ENCODE peak calls at places on chromosomes 3 and 15, in seven cellular contexts. One of them, this sample, is unnamed.

GRCh38 chr3:190116551-190117067 is 4.1 kb downstream of the P3H2 start:
- DNase-seq in breast epithelium: no peak
- DNase-seq in pancreas: no peak
- DNase-seq in neural progenitor cell: no peak
- DNase-seq in transverse colon: no peak
- DNase-seq in Peyer's patch: no peak
- DNase-seq in esophagus squamous epithelium: no peak
- DNase-seq in this sample: no peak

GRCh38 chr3:195764961-195765706 is 44.4 kb downstream of the MUC20 start:
- DNase-seq in Peyer's patch: peak; percentile 32
- DNase-seq in breast epithelium: peak; percentile 46
- DNase-seq in pancreas: no peak
- DNase-seq in transverse colon: no peak
- DNase-seq in neural progenitor cell: no peak
- DNase-seq in esophagus squamous epithelium: no peak
- DNase-seq in this sample: no peak

GRCh38 chr15:92646216-92646615 is 9.4 kb downstream of the FAM174B start:
- DNase-seq in esophagus squamous epithelium: no peak
- DNase-seq in pancreas: no peak
- DNase-seq in neural progenitor cell: no peak
- DNase-seq in Peyer's patch: no peak
- DNase-seq in breast epithelium: no peak
- DNase-seq in transverse colon: no peak
- DNase-seq in this sample: no peak

GRCh38 chr15:92149469-92149868 is 244.2 kb upstream of the ST8SIA2 start:
- DNase-seq in esophagus squamous epithelium: no peak
- DNase-seq in pancreas: no peak
- DNase-seq in neural progenitor cell: no peak
- DNase-seq in breast epithelium: no peak
- DNase-seq in Peyer's patch: no peak
- DNase-seq in transverse colon: no peak
- DNase-seq in this sample: no peak

GRCh38 chr15:74133071-74133702 is 2.8 kb downstream of the ISLR2 start:
- DNase-seq in breast epithelium: no peak
- DNase-seq in esophagus squamous epithelium: no peak
- DNase-seq in pancreas: no peak
- DNase-seq in neural progenitor cell: peak; percentile 57
- DNase-seq in transverse colon: no peak
- DNase-seq in Peyer's patch: no peak
- DNase-seq in this sample: no peak

GRCh38 chr15:68644088-68644904 is 65.5 kb downstream of the CORO2B start:
- DNase-seq in transverse colon: no peak
- DNase-seq in Peyer's patch: peak; percentile 5
- DNase-seq in esophagus squamous epithelium: no peak
- DNase-seq in pancreas: no peak
- DNase-seq in neural progenitor cell: no peak
- DNase-seq in breast epithelium: peak; percentile 10
- DNase-seq in this sample: no peak

GRCh38 chr3:50028336-50028735 is 60.4 kb upstream of the RBM5 start:
- DNase-seq in esophagus squamous epithelium: no peak
- DNase-seq in pancreas: no peak
- DNase-seq in neural progenitor cell: no peak
- DNase-seq in breast epithelium: no peak
- DNase-seq in Peyer's patch: no peak
- DNase-seq in transverse colon: no peak
- DNase-seq in this sample: no peak

GRCh38 chr15:67715166-67715565 is 110.1 kb upstream of the SKOR1 start:
- DNase-seq in esophagus squamous epithelium: no peak
- DNase-seq in transverse colon: no peak
- DNase-seq in Peyer's patch: no peak
- DNase-seq in breast epithelium: no peak
- DNase-seq in neural progenitor cell: no peak
- DNase-seq in pancreas: no peak
- DNase-seq in this sample: no peak

GRCh38 chr3:40532252-40532651 is 7.5 kb downstream of the ZNF621 start:
- DNase-seq in breast epithelium: no peak
- DNase-seq in esophagus squamous epithelium: no peak
- DNase-seq in Peyer's patch: no peak
- DNase-seq in transverse colon: no peak
- DNase-seq in pancreas: no peak
- DNase-seq in neural progenitor cell: no peak
- DNase-seq in this sample: no peak

GRCh38 chr3:9468460-9468859 is 71.0 kb downstream of the SETD5 start:
- DNase-seq in breast epithelium: no peak
- DNase-seq in neural progenitor cell: no peak
- DNase-seq in pancreas: no peak
- DNase-seq in Peyer's patch: no peak
- DNase-seq in transverse colon: no peak
- DNase-seq in esophagus squamous epithelium: no peak
- DNase-seq in this sample: no peak

GRCh38 chr3:52544937-52545336 is 8.5 kb downstream of the UQCC5 start:
- DNase-seq in esophagus squamous epithelium: no peak
- DNase-seq in breast epithelium: no peak
- DNase-seq in Peyer's patch: no peak
- DNase-seq in neural progenitor cell: no peak
- DNase-seq in transverse colon: no peak
- DNase-seq in pancreas: no peak
- DNase-seq in this sample: no peak

GRCh38 chr3:70849911-70850699 is 537.7 kb upstream of the MDFIC2 start:
- DNase-seq in esophagus squamous epithelium: no peak
- DNase-seq in breast epithelium: no peak
- DNase-seq in neural progenitor cell: no peak
- DNase-seq in Peyer's patch: no peak
- DNase-seq in pancreas: no peak
- DNase-seq in transverse colon: no peak
- DNase-seq in this sample: no peak

GRCh38 chr3:120094776-120095225 is 554 bp upstream of the GSK3B start:
- DNase-seq in pancreas: peak; percentile 99
- DNase-seq in esophagus squamous epithelium: peak; percentile 99
- DNase-seq in breast epithelium: peak; percentile 99
- DNase-seq in neural progenitor cell: peak; percentile 99
- DNase-seq in transverse colon: peak; percentile 99
- DNase-seq in Peyer's patch: peak; percentile 97
- DNase-seq in this sample: peak; percentile 100

GRCh38 chr3:142618917-142619401 is 22.8 kb downstream of the PLS1 start:
- DNase-seq in Peyer's patch: no peak
- DNase-seq in transverse colon: peak; percentile 49
- DNase-seq in pancreas: no peak
- DNase-seq in esophagus squamous epithelium: no peak
- DNase-seq in neural progenitor cell: no peak
- DNase-seq in breast epithelium: no peak
- DNase-seq in this sample: no peak

GRCh38 chr3:47347217-47347801 is 33.5 kb upstream of the PTPN23 start:
- DNase-seq in esophagus squamous epithelium: no peak
- DNase-seq in pancreas: no peak
- DNase-seq in breast epithelium: no peak
- DNase-seq in neural progenitor cell: no peak
- DNase-seq in transverse colon: peak; percentile 18
- DNase-seq in Peyer's patch: no peak
- DNase-seq in this sample: no peak

GRCh38 chr3:111872948-111873347 is 13.9 kb downstream of the PHLDB2 start:
- DNase-seq in Peyer's patch: no peak
- DNase-seq in esophagus squamous epithelium: no peak
- DNase-seq in neural progenitor cell: no peak
- DNase-seq in breast epithelium: no peak
- DNase-seq in pancreas: no peak
- DNase-seq in transverse colon: no peak
- DNase-seq in this sample: no peak

GRCh38 chr3:188431040-188431439 is 277.1 kb downstream of the LPP start:
- DNase-seq in neural progenitor cell: no peak
- DNase-seq in breast epithelium: no peak
- DNase-seq in pancreas: no peak
- DNase-seq in transverse colon: no peak
- DNase-seq in esophagus squamous epithelium: no peak
- DNase-seq in Peyer's patch: no peak
- DNase-seq in this sample: no peak

GRCh38 chr3:188431553-188431952 is 277.6 kb downstream of the LPP start:
- DNase-seq in transverse colon: no peak
- DNase-seq in breast epithelium: no peak
- DNase-seq in esophagus squamous epithelium: no peak
- DNase-seq in Peyer's patch: no peak
- DNase-seq in pancreas: no peak
- DNase-seq in neural progenitor cell: no peak
- DNase-seq in this sample: no peak

GRCh38 chr3:188434594-188434993 is 280.6 kb downstream of the LPP start:
- DNase-seq in esophagus squamous epithelium: no peak
- DNase-seq in neural progenitor cell: no peak
- DNase-seq in pancreas: no peak
- DNase-seq in transverse colon: no peak
- DNase-seq in breast epithelium: no peak
- DNase-seq in Peyer's patch: no peak
- DNase-seq in this sample: no peak

GRCh38 chr3:188433526-188433855 is 279.5 kb downstream of the LPP start:
- DNase-seq in esophagus squamous epithelium: no peak
- DNase-seq in transverse colon: no peak
- DNase-seq in neural progenitor cell: no peak
- DNase-seq in breast epithelium: no peak
- DNase-seq in pancreas: no peak
- DNase-seq in Peyer's patch: no peak
- DNase-seq in this sample: no peak

DNA sequence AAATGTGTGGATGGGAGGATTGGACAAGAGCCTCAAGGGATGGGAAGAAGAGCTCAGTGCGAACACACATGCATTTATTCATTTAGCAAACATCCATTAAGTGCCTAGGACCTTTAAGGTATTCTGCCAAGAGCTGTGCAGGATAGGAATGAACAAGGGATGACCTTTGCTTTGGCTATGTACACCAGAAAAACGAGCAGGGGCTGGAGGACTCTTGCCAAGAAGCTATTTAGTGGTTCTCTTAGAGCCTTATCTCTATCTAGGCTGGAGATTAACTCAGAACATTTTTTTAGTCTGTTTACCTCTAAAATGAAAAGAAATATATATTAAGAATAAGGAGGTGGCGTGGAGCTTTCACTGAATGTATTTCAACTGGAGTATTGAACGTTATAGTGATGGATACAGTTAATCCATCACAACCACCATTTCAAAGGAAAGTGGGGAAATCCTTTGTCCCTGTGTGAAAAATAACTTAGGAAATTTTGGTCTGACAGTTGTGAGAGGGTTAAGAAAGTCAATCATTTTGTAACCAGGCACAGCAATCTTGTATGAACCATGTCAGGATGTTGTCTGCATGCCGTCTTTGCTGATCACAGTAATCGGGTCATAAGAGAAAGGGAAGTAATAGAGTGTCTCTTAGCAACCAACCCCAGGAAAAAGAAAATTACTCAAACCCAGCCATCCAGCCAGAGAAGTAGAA is 279.0 kb downstream of the LPP start:
- DNase-seq in breast epithelium: no peak
- DNase-seq in transverse colon: no peak
- DNase-seq in pancreas: no peak
- DNase-seq in esophagus squamous epithelium: no peak
- DNase-seq in Peyer's patch: no peak
- DNase-seq in neural progenitor cell: no peak
- DNase-seq in this sample: no peak
- H3K4me1 ChIP-seq in breast epithelium: no peaks in the 10 kb centered on the region
- H3K4me1 ChIP-seq in transverse colon: peaks cover 56% of the 10 kb centered on the region
- H3K4me1 ChIP-seq in pancreas: peaks cover 17% of the 10 kb centered on the region
- H3K4me1 ChIP-seq in esophagus squamous epithelium: no peaks in the 10 kb centered on the region
- H3K4me1 ChIP-seq in Peyer's patch: peaks cover 4% of the 10 kb centered on the region
- H3K4me1 ChIP-seq in neural progenitor cell: no peaks in the 10 kb centered on the region
- H3K4me1 ChIP-seq in this sample: peaks cover 14% of the 10 kb centered on the region

GRCh38 chr15:76626611-76627010 is 278.5 kb downstream of the SCAPER start:
- DNase-seq in neural progenitor cell: no peak
- DNase-seq in breast epithelium: no peak
- DNase-seq in Peyer's patch: no peak
- DNase-seq in esophagus squamous epithelium: no peak
- DNase-seq in transverse colon: no peak
- DNase-seq in pancreas: no peak
- DNase-seq in this sample: no peak

DNA sequence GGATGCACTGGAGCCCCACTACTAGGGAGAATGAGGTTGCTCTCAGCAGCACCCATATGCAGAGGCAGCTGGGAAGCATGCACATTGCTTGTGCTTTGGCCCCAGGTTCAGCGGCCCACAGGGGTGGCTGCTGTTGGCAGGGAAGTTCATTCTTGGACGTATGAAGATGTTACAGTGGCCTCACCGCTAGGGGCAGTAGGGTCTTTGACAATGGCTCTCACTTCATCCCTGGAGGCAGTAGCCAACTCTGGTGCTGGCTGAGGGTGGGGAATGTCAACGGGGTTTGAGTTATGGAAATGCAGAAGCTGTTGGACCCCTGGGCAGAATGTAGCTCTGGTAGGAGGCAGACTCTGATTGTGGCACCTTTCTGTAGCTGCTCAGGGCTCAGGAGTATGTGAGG is 279.9 kb downstream of the SCAPER start:
- DNase-seq in breast epithelium: no peak
- DNase-seq in transverse colon: no peak
- DNase-seq in neural progenitor cell: peak; percentile 4
- DNase-seq in Peyer's patch: no peak
- DNase-seq in pancreas: no peak
- DNase-seq in esophagus squamous epithelium: no peak
- DNase-seq in this sample: no peak
- TF ChIP-seq CTCF in breast epithelium: no peak
- TF ChIP-seq CTCF in transverse colon: no peak
- TF ChIP-seq CTCF in neural progenitor cell: no peak
- TF ChIP-seq CTCF in Peyer's patch: no peak
- TF ChIP-seq CTCF in pancreas: no peak
- TF ChIP-seq CTCF in esophagus squamous epithelium: no peak
- TF ChIP-seq CTCF in this sample: no peak

GRCh38 chr3:64290864-64291263 is 65.6 kb upstream of the PRICKLE2 start:
- DNase-seq in pancreas: no peak
- DNase-seq in transverse colon: no peak
- DNase-seq in Peyer's patch: no peak
- DNase-seq in esophagus squamous epithelium: no peak
- DNase-seq in neural progenitor cell: no peak
- DNase-seq in breast epithelium: no peak
- DNase-seq in this sample: no peak

GRCh38 chr3:64291956-64292355 is 66.7 kb upstream of the PRICKLE2 start:
- DNase-seq in transverse colon: no peak
- DNase-seq in esophagus squamous epithelium: no peak
- DNase-seq in breast epithelium: no peak
- DNase-seq in neural progenitor cell: no peak
- DNase-seq in Peyer's patch: no peak
- DNase-seq in pancreas: no peak
- DNase-seq in this sample: no peak

GRCh38 chr3:64289622-64290021 is 64.4 kb upstream of the PRICKLE2 start:
- DNase-seq in Peyer's patch: no peak
- DNase-seq in neural progenitor cell: no peak
- DNase-seq in esophagus squamous epithelium: no peak
- DNase-seq in breast epithelium: no peak
- DNase-seq in pancreas: no peak
- DNase-seq in transverse colon: no peak
- DNase-seq in this sample: no peak

GRCh38 chr3:64290161-64290560 is 64.9 kb upstream of the PRICKLE2 start:
- DNase-seq in neural progenitor cell: no peak
- DNase-seq in pancreas: no peak
- DNase-seq in Peyer's patch: no peak
- DNase-seq in transverse colon: no peak
- DNase-seq in breast epithelium: no peak
- DNase-seq in esophagus squamous epithelium: no peak
- DNase-seq in this sample: no peak

GRCh38 chr3:64291345-64291744 is 66.1 kb upstream of the PRICKLE2 start:
- DNase-seq in esophagus squamous epithelium: no peak
- DNase-seq in neural progenitor cell: no peak
- DNase-seq in transverse colon: peak; percentile 11
- DNase-seq in pancreas: no peak
- DNase-seq in Peyer's patch: no peak
- DNase-seq in breast epithelium: no peak
- DNase-seq in this sample: no peak
- H3K27ac ChIP-seq in esophagus squamous epithelium: no peak overlapping the region
- H3K27ac ChIP-seq in neural progenitor cell: no peak overlapping the region
- H3K27ac ChIP-seq in transverse colon: peak overlapping the region; percentile 59
- H3K27ac ChIP-seq in pancreas: no peak overlapping the region
- H3K27ac ChIP-seq in Peyer's patch: peak overlapping the region; percentile 40
- H3K27ac ChIP-seq in breast epithelium: peak overlapping the region; percentile 36
- H3K27ac ChIP-seq in this sample: no peak overlapping the region

GRCh38 chr3:129622418-129622872 is 16.0 kb upstream of the PLXND1 start:
- DNase-seq in breast epithelium: no peak
- DNase-seq in neural progenitor cell: no peak
- DNase-seq in pancreas: no peak
- DNase-seq in Peyer's patch: no peak
- DNase-seq in transverse colon: no peak
- DNase-seq in esophagus squamous epithelium: no peak
- DNase-seq in this sample: no peak
- H3K4me1 ChIP-seq in breast epithelium: no peaks in the 10 kb centered on the region
- H3K4me1 ChIP-seq in neural progenitor cell: peaks cover 12% of the 10 kb centered on the region
- H3K4me1 ChIP-seq in pancreas: peaks cover 5% of the 10 kb centered on the region
- H3K4me1 ChIP-seq in Peyer's patch: no peaks in the 10 kb centered on the region
- H3K4me1 ChIP-seq in transverse colon: peaks cover 55% of the 10 kb centered on the region
- H3K4me1 ChIP-seq in esophagus squamous epithelium: peaks cover 30% of the 10 kb centered on the region
- H3K4me1 ChIP-seq in this sample: peaks cover 6% of the 10 kb centered on the region